ENCODE peak calls at places on chromosome 14, in seven cellular contexts. V, S, T, P, Q, C and W are unnamed samples.

GRCh38 chr14:105591052-105591451 is 64.7 kb downstream of the TMEM121 start:
- DNase-seq in P (no peak), S (no peak), C (no peak), Q (no peak), V (no peak), T (no peak), W (no peak)

GRCh38 chr14:23307687-23308644 is 1.3 kb downstream of the BCL2L2 start:
- DNase-seq in Q (no peak), P (no peak), S (peak; percentile 55), C (peak; percentile 47), V (no peak), T (no peak), W (no peak)

GRCh38 chr14:23248601-23249000 is 10.9 kb downstream of the RNF212B start:
- DNase-seq in Q (no peak), C (no peak), S (no peak), T (no peak), V (no peak), P (no peak), W (no peak)

GRCh38 chr14:96502621-96503251 is 554 bp downstream of the PAPOLA start:
- DNase-seq in T (peak; percentile 44), C (peak; percentile 13), P (peak; percentile 73), Q (peak; percentile 64), V (no peak), S (peak; percentile 73), W (peak; percentile 11)

GRCh38 chr14:63257299-63257698 is 53.1 kb downstream of the RHOJ start:
- DNase-seq in P (no peak), Q (no peak), T (no peak), S (no peak), C (no peak), V (no peak), W (no peak)

GRCh38 chr14:23185046-23185445 is 1.6 kb upstream of the SLC7A8 start:
- DNase-seq in P (no peak), V (no peak), C (peak; percentile 13), T (no peak), S (no peak), Q (no peak), W (no peak)

GRCh38 chr14:68011629-68012028 is 192.1 kb downstream of the RAD51B start:
- DNase-seq in S (no peak), Q (no peak), T (no peak), P (no peak), V (no peak), C (peak; percentile 87), W (peak; percentile 46)

GRCh38 chr14:69325646-69326265 is 65.8 kb downstream of the GALNT16 start:
- DNase-seq in S (peak; percentile 51), T (no peak), P (no peak), Q (no peak), V (no peak), C (no peak), W (no peak)